ENCODE peak calls at places on chromosomes 3 and 15, in six cellular contexts. M is suprapubic skin, A is upper lobe of left lung, E is stomach, F is sigmoid colon, V is transverse colon. L is an unnamed sample.

GRCh38 chr3:356947-357346 is 160.4 kb downstream of the CHL1 start:
- DNase-seq in M (no peak), A (no peak), E (no peak), F (peak), V (peak), L (no peak)

GRCh38 chr15:89665449-89666146 is 10.3 kb upstream of the KIF7 start:
- DNase-seq in M (peak), A (peak), E (peak), F (peak), V (peak), L (no peak)

GRCh38 chr3:27643355-27643754 is 78.8 kb downstream of the EOMES start:
- DNase-seq in M (no peak), A (no peak), E (no peak), F (no peak), V (no peak), L (no peak)

GRCh38 chr3:148280623-148281242 is 417.0 kb upstream of the AGTR1 start:
- DNase-seq in M (no peak), A (peak), E (no peak), F (peak), V (no peak), L (no peak)

GRCh38 chr15:60531811-60532210 is 52.9 kb upstream of the ICE2 start:
- DNase-seq in M (no peak), A (no peak), E (no peak), F (no peak), V (no peak), L (no peak)

GRCh38 chr3:194592798-194593752 is 40.1 kb downstream of the TMEM44 start:
- DNase-seq in M (no peak), A (no peak), E (peak), F (no peak), V (no peak), L (no peak)

GRCh38 chr3:25532763-25533162 is 104.7 kb downstream of the RARB start:
- DNase-seq in M (no peak), A (no peak), E (peak), F (no peak), V (no peak), L (no peak)

GRCh38 chr3:158434412-158435038 is 136.5 kb upstream of the MLF1 start:
- DNase-seq in M (no peak), A (no peak), E (peak), F (peak), V (peak), L (no peak)

GRCh38 chr3:60755094-60755493 is 496.2 kb downstream of the FHIT start:
- DNase-seq in M (no peak), A (no peak), E (no peak), F (no peak), V (no peak), L (no peak)

GRCh38 chr3:112640864-112641751 is at the start of gene CCDC80:
- DNase-seq in M (no peak), A (no peak), E (no peak), F (peak), V (no peak), L (no peak)

GRCh38 chr15:53472883-53473282 is 286.6 kb downstream of the WDR72 start:
- DNase-seq in M (no peak), A (no peak), E (no peak), F (no peak), V (no peak), L (peak)

GRCh38 chr15:56739964-56740640 is 6.8 kb upstream of the ZNF280D start:
- DNase-seq in M (no peak), A (no peak), E (no peak), F (no peak), V (no peak), L (no peak)

GRCh38 chr15:42138411-42138810 is 18.0 kb downstream of the PLA2G4F start:
- DNase-seq in M (peak), A (no peak), E (peak), F (peak), V (no peak), L (no peak)

GRCh38 chr15:22955544-22956085 is 24.6 kb downstream of the CYFIP1 start:
- DNase-seq in M (peak), A (no peak), E (no peak), F (peak), V (no peak), L (no peak)

GRCh38 chr15:97875513-97876285 is 84.8 kb upstream of the ARRDC4 start:
- DNase-seq in M (no peak), A (peak), E (no peak), F (no peak), V (peak), L (no peak)

GRCh38 chr15:51969728-51970127 is 1.9 kb downstream of the LEO1 start:
- DNase-seq in M (no peak), A (no peak), E (no peak), F (no peak), V (no peak), L (no peak)

GRCh38 chr3:32818431-32819085 is 761 bp downstream of the TRIM71 start:
- DNase-seq in M (no peak), A (peak), E (no peak), F (no peak), V (no peak), L (no peak)

GRCh38 chr3:151439652-151440125 is 21.2 kb downstream of the IGSF10 start:
- DNase-seq in M (no peak), A (no peak), E (no peak), F (no peak), V (no peak), L (no peak)

GRCh38 chr3:9951598-9951961 is 628 bp downstream of the PRRT3 start:
- DNase-seq in M (no peak), A (no peak), E (no peak), F (no peak), V (no peak), L (no peak)

GRCh38 chr3:141828487-141829284 is 47.8 kb upstream of the ATP1B3 start:
- DNase-seq in M (peak), A (no peak), E (peak), F (no peak), V (peak), L (no peak)

GRCh38 chr15:52567886-52568568 is 803 bp downstream of the ARPP19 start:
- DNase-seq in M (no peak), A (no peak), E (peak), F (no peak), V (peak), L (no peak)

GRCh38 chr3:127590282-127590592 is 296 bp downstream of the TPRA1 start:
- DNase-seq in M (no peak), A (peak), E (no peak), F (peak), V (peak), L (no peak)

GRCh38 chr3:38541800-38542199 is 45.7 kb downstream of the EXOG start:
- DNase-seq in M (no peak), A (no peak), E (no peak), F (no peak), V (no peak), L (no peak)

DNA sequence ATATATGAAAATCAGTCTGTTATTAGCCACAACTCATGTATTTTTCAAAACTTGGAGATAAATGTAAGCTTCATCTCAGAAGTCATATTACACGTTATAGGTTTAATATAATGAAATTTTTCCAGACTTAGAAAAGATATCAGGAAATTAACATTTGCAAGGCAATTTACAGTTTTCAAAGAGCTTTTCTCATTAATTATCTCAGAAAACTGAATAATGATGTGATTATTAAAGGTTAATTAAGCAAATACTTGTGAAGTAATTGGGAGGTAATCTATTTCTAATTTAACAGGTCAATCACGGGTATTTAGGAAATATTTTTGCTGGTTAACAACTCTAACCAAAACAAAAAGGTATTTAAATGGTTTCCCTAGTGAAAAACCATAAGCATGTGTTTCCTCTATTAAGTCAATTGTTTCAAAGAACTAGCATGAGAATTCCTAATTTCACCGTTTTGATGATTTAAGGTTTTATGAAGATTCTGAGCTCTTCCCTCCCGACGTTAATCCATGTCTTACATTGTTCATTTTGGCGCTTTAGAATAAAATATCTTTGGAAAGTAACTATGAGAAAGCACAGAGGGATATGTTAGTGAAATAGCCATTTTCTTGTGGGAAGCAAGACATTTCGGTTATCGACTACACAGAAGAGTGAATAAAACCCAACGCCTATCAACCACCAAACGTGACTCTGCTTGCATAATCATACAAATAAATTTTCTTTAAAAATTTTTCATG is 1.5 kb upstream of the NEO1 start:
- DNase-seq in M (no peak), A (no peak), E (no peak), F (no peak), V (no peak), L (no peak)
- TF ChIP-seq CTCF in M (no peak), A (no peak), E (no peak), F (no peak), V (no peak), L (no peak)

DNA sequence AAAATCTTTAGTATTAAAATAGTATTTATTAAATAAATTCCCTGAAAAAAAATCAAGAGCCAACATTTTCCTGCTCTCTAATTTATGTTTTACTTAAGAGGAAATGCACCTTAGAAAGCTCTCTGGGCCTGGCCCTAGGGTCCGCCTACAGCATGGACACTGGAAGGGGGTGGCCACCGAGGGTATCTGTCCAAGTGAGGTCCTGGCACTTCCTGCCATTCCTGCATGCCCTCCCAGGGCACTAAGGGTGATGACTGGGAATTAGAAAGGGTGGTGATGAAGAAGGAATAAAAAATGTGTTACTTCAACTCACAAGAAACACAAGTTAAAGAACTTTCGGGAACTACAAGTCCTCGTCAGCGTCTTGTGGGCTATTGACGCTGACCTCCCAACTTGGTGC is 92.8 kb downstream of the MAGI1 start:
- DNase-seq in M (no peak), A (no peak), E (no peak), F (no peak), V (no peak), L (no peak)
- TF ChIP-seq EP300 in M (no peak), A (no peak), E (no peak), F (no peak), V (no peak), L (no peak)

GRCh38 chr3:68988740-68989139 is 24.7 kb downstream of the EOGT start:
- DNase-seq in M (no peak), A (no peak), E (no peak), F (no peak), V (no peak), L (no peak)
- TF ChIP-seq POLR2AphosphoS5 in M (no peak), A (no peak), E (no peak), F (no peak), V (no peak), L (no peak)

GRCh38 chr3:119463171-119464169 is at the start of gene TMEM39A:
- DNase-seq in M (peak), A (peak), E (peak), F (peak), V (peak), L (peak)
- TF ChIP-seq CTCF in M (no peak), A (peak), E (peak), F (no peak), V (no peak), L (peak)

GRCh38 chr3:71662056-71662455 is 63.1 kb downstream of the EIF4E3 start:
- DNase-seq in M (no peak), A (no peak), E (no peak), F (no peak), V (no peak), L (peak)

GRCh38 chr3:71659758-71660666 is 65.2 kb downstream of the EIF4E3 start:
- DNase-seq in M (no peak), A (no peak), E (no peak), F (no peak), V (no peak), L (peak)

GRCh38 chr3:71652786-71653419 is 69.4 kb upstream of the FOXP1 start:
- DNase-seq in M (no peak), A (no peak), E (peak), F (peak), V (peak), L (no peak)

GRCh38 chr3:71662553-71662952 is 62.6 kb downstream of the EIF4E3 start:
- DNase-seq in M (no peak), A (no peak), E (no peak), F (no peak), V (no peak), L (peak)

GRCh38 chr3:71658131-71658530 is 67.1 kb downstream of the EIF4E3 start:
- DNase-seq in M (peak), A (no peak), E (peak), F (peak), V (peak), L (no peak)
- TF ChIP-seq EP300 in M (no peak), A (peak), E (peak), F (peak), V (no peak), L (no peak)

DNA sequence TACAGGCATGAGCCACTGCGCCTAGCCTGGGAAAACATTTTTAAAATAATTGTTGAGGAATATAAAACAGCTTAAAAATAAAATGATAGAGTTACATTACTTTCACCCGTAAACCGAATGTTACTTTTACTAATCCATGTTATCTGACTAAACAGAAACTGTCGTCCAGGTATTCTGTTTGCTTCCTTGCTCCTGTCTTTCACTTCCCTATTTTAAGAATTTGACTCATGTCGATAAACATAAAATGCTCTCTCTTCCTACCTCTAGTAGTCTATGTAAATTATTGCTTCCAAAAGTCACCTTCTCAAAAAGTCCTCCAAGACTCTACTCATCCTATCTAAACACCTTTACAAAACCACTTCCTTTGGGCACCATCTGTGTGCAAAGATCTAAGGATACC is 216.4 kb downstream of the RBMS3 start:
- DNase-seq in M (no peak), A (no peak), E (no peak), F (no peak), V (no peak), L (no peak)
- TF ChIP-seq POLR2AphosphoS5 in M (no peak), A (no peak), E (no peak), F (no peak), V (no peak), L (no peak)

DNA sequence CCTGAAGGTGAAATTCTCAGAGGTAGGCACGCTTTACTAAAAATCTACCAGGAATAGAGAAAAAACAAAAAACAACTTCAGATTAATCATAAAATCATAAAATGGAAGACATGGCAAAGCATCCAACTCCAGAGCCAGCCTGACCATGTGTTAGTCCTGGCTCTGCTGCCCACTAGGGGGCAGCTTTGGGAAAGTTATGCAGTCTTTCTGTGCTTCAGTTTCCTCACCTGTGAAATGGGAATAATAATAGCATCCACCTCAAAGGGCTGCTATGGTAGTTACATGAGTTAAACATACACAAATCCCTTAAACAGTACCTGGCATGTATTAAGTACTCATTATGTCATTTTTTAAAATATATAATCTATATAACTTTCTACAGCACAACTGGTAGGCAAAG is 52.3 kb downstream of the WNT5A start:
- DNase-seq in M (no peak), A (no peak), E (no peak), F (no peak), V (peak), L (peak)
- TF ChIP-seq CTCF in M (no peak), A (peak), E (no peak), F (no peak), V (peak), L (no peak)

GRCh38 chr3:14329116-14329830 is 73.1 kb upstream of the SLC6A6 start:
- DNase-seq in M (no peak), A (no peak), E (peak), F (no peak), V (peak), L (no peak)
- TF ChIP-seq EP300 in M (no peak), A (no peak), E (no peak), F (no peak), V (no peak), L (no peak)

GRCh38 chr3:182795383-182795782 is 2.1 kb downstream of the ATP11B start:
- DNase-seq in M (no peak), A (no peak), E (no peak), F (no peak), V (peak), L (no peak)

GRCh38 chr3:182794806-182795369 is 1.6 kb downstream of the ATP11B start:
- DNase-seq in M (no peak), A (no peak), E (no peak), F (no peak), V (no peak), L (no peak)

GRCh38 chr3:182792901-182793662 is at the start of gene ATP11B:
- DNase-seq in M (peak), A (peak), E (peak), F (peak), V (peak), L (peak)

GRCh38 chr3:182794455-182794773 is 1.1 kb downstream of the ATP11B start:
- DNase-seq in M (no peak), A (no peak), E (no peak), F (no peak), V (no peak), L (no peak)

GRCh38 chr3:182793663-182794454 is 555 bp downstream of the ATP11B start:
- DNase-seq in M (peak), A (no peak), E (peak), F (peak), V (peak), L (no peak)
- TF ChIP-seq POLR2AphosphoS5 in M (peak), A (peak), E (no peak), F (no peak), V (peak), L (peak)

L was measured in esophagus muscularis mucosa.